ENCODE peak calls at places on chromosomes 12 and 14, in nine cellular contexts. W is stomach; A is kidney tubule cell; M is naive thymus-derived CD8-positive, alpha-beta T cell; F is osteoblast; G is MCF 10A; U is pulmonary artery endothelial cell; E is AG04449; H is amniotic stem cell. Q is an unnamed sample.

GRCh38 chr14:23248601-23249000 is 10.9 kb downstream of the RNF212B start:
- DNase-seq in W (no peak), U (no peak), E (no peak), G (no peak), M (no peak), F (no peak), A (no peak), H (no peak), Q (no peak)

GRCh38 chr14:60095781-60096450 is 4.2 kb downstream of the PCNX4 start:
- DNase-seq in E (no peak), W (no peak), M (no peak), F (peak), A (peak), H (peak), U (no peak), G (no peak), Q (no peak)

GRCh38 chr12:28824193-28824846 is 324.8 kb upstream of the FAR2 start:
- DNase-seq in E (no peak), H (no peak), F (no peak), W (no peak), G (no peak), U (no peak), A (no peak), M (no peak), Q (no peak)

GRCh38 chr12:19144985-19145384 is 15.5 kb downstream of the PLEKHA5 start:
- DNase-seq in M (no peak), A (no peak), E (no peak), F (no peak), W (no peak), G (no peak), H (no peak), U (no peak), Q (no peak)

GRCh38 chr12:92369643-92370042 is 224.0 kb upstream of the BTG1 start:
- DNase-seq in W (no peak), H (no peak), U (no peak), G (peak), M (no peak), A (peak), F (peak), E (no peak), Q (no peak)

GRCh38 chr12:46088040-46088439 is 97.7 kb upstream of the SCAF11 start:
- DNase-seq in M (no peak), E (no peak), H (no peak), F (peak), W (no peak), G (no peak), U (no peak), A (peak), Q (no peak)

GRCh38 chr12:88996389-88996788 is 355.9 kb downstream of the DUSP6 start:
- DNase-seq in F (no peak), U (no peak), A (no peak), E (no peak), W (no peak), M (no peak), H (no peak), G (no peak), Q (no peak)

GRCh38 chr12:6135071-6135470 is 10.6 kb upstream of the VWF start:
- DNase-seq in G (no peak), W (no peak), H (no peak), M (no peak), F (peak), U (no peak), E (no peak), A (no peak), Q (no peak)

GRCh38 chr12:94046626-94047410 is 101.6 kb upstream of the PLXNC1 start:
- DNase-seq in F (no peak), H (no peak), U (no peak), A (no peak), W (no peak), M (no peak), G (peak), E (no peak), Q (no peak)

GRCh38 chr12:3117144-3117581 is 40.0 kb downstream of the TSPAN9 start:
- DNase-seq in H (no peak), F (peak), W (no peak), E (peak), A (peak), M (no peak), U (peak), G (peak), Q (no peak)

GRCh38 chr12:31783996-31784645 is 55.3 kb upstream of the AMN1 start:
- DNase-seq in M (no peak), W (no peak), A (no peak), F (no peak), G (no peak), E (no peak), U (no peak), H (no peak), Q (no peak)

GRCh38 chr14:98816195-98816594 is 455.8 kb downstream of the BCL11B start:
- DNase-seq in U (no peak), A (no peak), H (no peak), F (no peak), E (no peak), M (no peak), W (no peak), G (no peak), Q (no peak)

GRCh38 chr14:91335191-91336092 is 82.2 kb downstream of the CCDC88C start:
- DNase-seq in U (no peak), W (no peak), A (peak), H (no peak), M (no peak), E (no peak), G (no peak), F (peak), Q (no peak)

GRCh38 chr12:49783917-49784676 is 42.7 kb downstream of the TMBIM6 start:
- DNase-seq in F (peak), M (no peak), E (peak), W (no peak), A (no peak), H (peak), G (no peak), U (peak), Q (no peak)

GRCh38 chr14:78340250-78340649 is 170.1 kb downstream of the NRXN3 start:
- DNase-seq in M (no peak), A (no peak), F (no peak), G (no peak), W (no peak), E (no peak), H (no peak), U (no peak), Q (no peak)

GRCh38 chr14:91067186-91067585 is 6.7 kb upstream of the RPS6KA5 start:
- DNase-seq in M (peak), W (no peak), F (no peak), A (no peak), G (no peak), H (no peak), E (no peak), U (no peak), Q (no peak)